ENCODE peak calls at places on chromosomes 5 and 9, in four cellular contexts. Q is heart right ventricle, R is RWPE2, U is stomach. A is an unnamed sample.

GRCh38 chr5:98268162-98268860 is 505.2 kb upstream of the RGMB start:
- DNase-seq in R (no peak), U (no peak), Q (no peak), A (no peak)

GRCh38 chr5:135398160-135398854 is 724 bp downstream of the MACROH2A1 start:
- DNase-seq in U (peak; percentile 48), R (no peak), Q (no peak), A (no peak)

GRCh38 chr5:137487600-137487999 is 11.5 kb downstream of the SPOCK1 start:
- DNase-seq in Q (no peak), U (no peak), R (no peak), A (no peak)

GRCh38 chr9:134525070-134525815 is 116.4 kb upstream of the COL5A1 start:
- DNase-seq in R (no peak), Q (no peak), U (peak; percentile 21), A (no peak)

GRCh38 chr9:121073038-121073437 is 1.7 kb upstream of the CNTRL start:
- DNase-seq in Q (peak; percentile 48), R (no peak), U (peak; percentile 39), A (peak; percentile 36)

GRCh38 chr5:88388476-88389170 is 120.0 kb upstream of the TMEM161B start:
- DNase-seq in R (no peak), U (no peak), Q (no peak), A (no peak)

GRCh38 chr5:161078793-161079192 is 226.8 kb upstream of the ATP10B start:
- DNase-seq in U (no peak), Q (no peak), R (no peak), A (no peak)

GRCh38 chr5:68087866-68088265 is 127.7 kb upstream of the PIK3R1 start:
- DNase-seq in U (peak; percentile 48), R (no peak), Q (no peak), A (no peak)

GRCh38 chr5:117013280-117013877 is 438.8 kb upstream of the SEMA6A start:
- DNase-seq in R (no peak), Q (no peak), U (no peak), A (no peak)

GRCh38 chr5:127235136-127235535 is 55.5 kb upstream of the MEGF10 start:
- DNase-seq in Q (no peak), R (no peak), U (no peak), A (no peak)

GRCh38 chr9:129669141-129669718 is 3.8 kb downstream of the PRRX2 start:
- DNase-seq in U (no peak), Q (no peak), R (no peak), A (no peak)

GRCh38 chr9:136112541-136112940 is 6.1 kb downstream of the TMEM250 start:
- DNase-seq in Q (no peak), R (no peak), U (no peak), A (no peak)

GRCh38 chr5:90494043-90494442 is 19.4 kb downstream of the POLR3G start:
- DNase-seq in U (no peak), R (no peak), Q (no peak), A (no peak)

GRCh38 chr5:111535879-111536549 is 23.7 kb upstream of the STARD4 start:
- DNase-seq in U (no peak), R (no peak), Q (no peak), A (no peak)

GRCh38 chr9:70407081-70407503 is 7.4 kb downstream of the KLF9 start:
- DNase-seq in Q (no peak), R (no peak), U (no peak), A (no peak)

GRCh38 chr5:150789943-150790611 is 11.5 kb downstream of the SMIM3 start:
- DNase-seq in R (peak; percentile 94), U (no peak), Q (peak; percentile 46), A (no peak)

GRCh38 chr9:88814521-88815101 is 176.7 kb upstream of the S1PR3 start:
- DNase-seq in Q (peak; percentile 77), R (no peak), U (no peak), A (peak; percentile 74)

GRCh38 chr5:65727491-65728156 is 5.6 kb downstream of the NLN start:
- DNase-seq in Q (no peak), R (no peak), U (no peak), A (no peak)
- H3K27ac ChIP-seq in Q (no peak overlapping the region), R (peak overlapping the region; percentile 63), U (no peak overlapping the region), A (no peak overlapping the region)

DNA sequence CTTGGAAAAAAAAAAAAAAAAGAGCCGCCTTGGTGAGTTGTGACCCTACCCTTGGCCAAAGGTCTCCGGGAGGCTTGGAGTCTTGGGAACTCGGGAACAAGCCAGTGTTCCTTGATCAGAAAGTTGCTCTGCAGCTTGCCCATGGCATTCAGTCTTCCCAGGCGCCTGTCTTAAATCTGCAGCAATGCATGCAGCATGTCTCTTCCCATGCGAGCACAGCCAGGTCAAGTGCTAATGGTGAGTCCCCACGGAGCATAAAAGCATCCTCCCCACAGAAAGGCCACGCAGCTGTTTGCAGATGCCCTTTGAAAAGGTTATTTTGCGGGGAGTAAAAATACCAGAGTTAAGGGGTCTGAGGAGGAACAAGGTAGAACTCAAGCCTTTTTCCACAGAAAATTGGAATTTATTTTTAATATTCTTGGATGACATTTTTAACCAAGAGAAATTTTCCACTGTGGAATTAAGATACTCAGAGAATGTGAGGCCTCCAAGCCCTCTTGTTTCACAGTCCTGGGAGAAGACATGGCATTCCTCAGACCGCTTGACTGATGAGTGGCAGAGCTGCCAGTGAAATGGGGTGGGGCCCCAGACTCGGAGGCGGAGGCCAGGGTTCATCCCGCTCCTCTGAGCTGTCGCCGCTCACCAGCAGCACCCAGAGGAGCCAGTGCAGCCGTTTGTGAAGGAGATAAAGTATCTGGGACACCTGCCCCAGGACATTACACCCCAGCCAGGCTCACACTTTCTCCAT is 81.6 kb downstream of the CYFIP2 start:
- DNase-seq in U (no peak), R (no peak), Q (no peak), A (peak; percentile 28)
- H3K27ac ChIP-seq in U (no peak overlapping the region), R (no peak overlapping the region), Q (no peak overlapping the region), A (peak overlapping the region; percentile 1)

DNA sequence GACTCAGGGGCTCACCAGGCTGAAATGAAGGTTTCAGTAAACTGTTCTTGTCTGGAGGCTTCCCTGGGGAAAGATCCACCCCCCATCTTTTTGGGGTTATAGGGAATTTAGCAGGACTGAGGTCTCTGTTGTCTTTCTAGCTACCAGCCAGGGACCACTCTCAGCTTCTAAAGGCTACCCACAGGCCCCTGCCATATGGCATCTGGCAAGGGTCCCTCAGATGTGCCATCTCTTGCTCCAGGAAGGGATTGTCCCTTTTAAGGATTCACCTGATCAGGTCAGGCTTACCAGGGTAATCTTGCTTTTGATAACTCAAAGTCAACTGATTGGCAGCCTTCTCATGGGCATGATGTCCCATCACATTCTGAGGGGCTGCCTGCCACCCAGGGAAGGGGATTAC is 65.0 kb downstream of the NSUN2 start:
- DNase-seq in Q (no peak), R (no peak), U (no peak), A (no peak)
- H3K27ac ChIP-seq in Q (no peak overlapping the region), R (no peak overlapping the region), U (no peak overlapping the region), A (no peak overlapping the region)

GRCh38 chr5:84292000-84292642 is 92.6 kb downstream of the EDIL3 start:
- DNase-seq in U (no peak), Q (no peak), R (no peak), A (no peak)

GRCh38 chr5:84290161-84290560 is 94.5 kb downstream of the EDIL3 start:
- DNase-seq in U (no peak), Q (no peak), R (no peak), A (no peak)

GRCh38 chr5:84286662-84287061 is 98.0 kb downstream of the EDIL3 start:
- DNase-seq in R (no peak), Q (no peak), U (no peak), A (no peak)

GRCh38 chr5:84290673-84291072 is 94.0 kb downstream of the EDIL3 start:
- DNase-seq in R (no peak), Q (no peak), U (no peak), A (no peak)

DNA sequence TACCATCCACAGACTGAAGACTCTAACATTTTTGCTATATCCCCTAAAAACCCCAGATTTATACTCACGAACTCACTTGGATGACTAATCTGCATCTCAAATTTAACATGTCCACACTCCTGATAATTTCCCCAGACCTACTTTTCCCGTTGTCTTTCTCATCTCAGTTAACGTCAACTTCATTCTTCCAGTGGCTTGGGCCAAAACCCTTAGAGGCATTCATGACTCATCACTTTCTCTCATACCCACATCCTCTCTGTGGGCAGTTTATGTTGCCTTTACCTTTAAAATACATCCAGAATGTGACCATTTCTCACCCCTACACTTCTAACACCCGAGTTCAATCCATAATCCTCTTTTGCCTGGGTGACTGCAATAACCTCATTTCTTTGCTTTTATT is 96.7 kb downstream of the EDIL3 start:
- DNase-seq in U (no peak), Q (no peak), R (no peak), A (no peak)
- H3K27ac ChIP-seq in U (no peak overlapping the region), Q (no peak overlapping the region), R (peak overlapping the region; percentile 44), A (no peak overlapping the region)

DNA sequence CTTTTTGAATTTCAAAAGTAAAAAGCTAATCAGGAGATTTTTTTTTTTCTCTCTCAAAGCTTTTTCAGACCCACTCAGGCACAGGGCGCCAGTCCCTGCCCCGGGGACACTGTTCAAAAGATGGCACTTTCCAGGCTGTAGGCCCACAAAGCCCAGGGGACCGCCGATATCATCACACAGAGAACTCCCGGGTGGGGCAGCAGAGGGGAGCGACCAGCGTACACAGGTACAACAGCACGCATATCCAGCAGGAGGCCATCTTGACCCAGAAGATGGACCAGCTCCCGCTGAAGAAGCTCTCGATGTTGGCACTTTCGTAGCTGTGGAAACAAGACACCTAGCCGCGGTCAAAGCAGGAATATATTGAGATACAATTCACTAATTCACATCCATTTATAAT is 108.3 kb downstream of the THBS4 start:
- DNase-seq in U (no peak), Q (no peak), R (no peak), A (no peak)
- H3K27ac ChIP-seq in U (no peak overlapping the region), Q (peak overlapping the region; percentile 46), R (no peak overlapping the region), A (peak overlapping the region; percentile 90)

DNA sequence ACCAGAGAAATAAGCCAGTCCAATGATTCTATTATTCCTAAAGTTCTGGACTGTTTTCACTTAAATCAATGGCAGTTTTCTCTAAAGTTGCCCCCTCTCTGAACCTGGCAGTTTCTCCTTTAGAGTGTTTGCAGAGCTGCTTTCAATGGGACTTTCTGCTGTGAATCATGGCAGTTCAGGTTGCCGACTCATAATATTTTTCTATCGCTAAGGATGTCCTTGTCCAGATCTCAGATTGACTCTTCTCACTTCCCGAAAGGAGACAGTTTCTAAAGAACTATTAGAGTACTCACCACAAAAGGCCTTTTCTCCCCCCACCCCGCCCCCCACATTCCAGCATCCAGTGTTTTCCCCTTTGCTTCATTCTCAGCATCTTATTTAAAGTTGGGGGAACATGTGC is 443.5 kb upstream of the KLF4 start:
- DNase-seq in U (no peak), R (no peak), Q (no peak), A (no peak)
- H3K27ac ChIP-seq in U (no peak overlapping the region), R (no peak overlapping the region), Q (no peak overlapping the region), A (no peak overlapping the region)

GRCh38 chr9:133443982-133444381 is 15.8 kb upstream of the CACFD1 start:
- DNase-seq in R (no peak), U (no peak), Q (no peak), A (no peak)
- H3K27ac ChIP-seq in R (no peak overlapping the region), U (no peak overlapping the region), Q (no peak overlapping the region), A (no peak overlapping the region)

GRCh38 chr5:147080391-147080790 is 154.4 kb upstream of the STK32A start:
- DNase-seq in U (no peak), R (no peak), Q (no peak), A (no peak)
- H3K27ac ChIP-seq in U (no peak overlapping the region), R (no peak overlapping the region), Q (no peak overlapping the region), A (no peak overlapping the region)

GRCh38 chr5:175897285-175897684 is 25.9 kb downstream of the CPLX2 start:
- DNase-seq in R (no peak), Q (no peak), U (no peak), A (no peak)

GRCh38 chr5:175896641-175897040 is 25.3 kb downstream of the CPLX2 start:
- DNase-seq in Q (no peak), R (no peak), U (no peak), A (no peak)

GRCh38 chr5:175895701-175896102 is 24.3 kb downstream of the CPLX2 start:
- DNase-seq in R (no peak), U (no peak), Q (peak; percentile 27), A (no peak)

GRCh38 chr5:175902013-175902412 is 30.6 kb downstream of the CPLX2 start:
- DNase-seq in U (no peak), R (no peak), Q (no peak), A (no peak)

GRCh38 chr5:175900131-175900530 is 28.8 kb downstream of the CPLX2 start:
- DNase-seq in R (no peak), Q (no peak), U (no peak), A (no peak)
- H3K27ac ChIP-seq in R (no peak overlapping the region), Q (no peak overlapping the region), U (no peak overlapping the region), A (no peak overlapping the region)

A was measured in left ventricle myocardium inferior.